ENCODE peak calls at places on chromosomes 6 and 20, in ten cellular contexts. I is stimulated activated CD8-positive, alpha-beta memory T cell treated with anti-CD3 and anti-CD28 coated beads, Interleukin-4, amount 100 ng/mL, for 24 hours; Q is EL; X is AG08396; Z is stimulated activated CD4-positive, alpha-beta T cell treated with anti-CD3 and anti-CD28 coated beads, TNF-alpha, amount 100 ng/mL, for 48 hours; F is posterior cingulate gyrus; J is naive thymus-derived CD8-positive, alpha-beta T cell; T is activated T-cell treated with anti-CD3 and anti-CD28 coated beads for 1 hour; D is stomach; V is endodermal cell. L is an unnamed sample.

GRCh38 chr6:163383912-163384311 is 30.6 kb upstream of the QKI start:
- DNase-seq in J (no peak), Z (no peak), F (no peak), Q (peak), D (no peak), I (no peak), X (peak), T (no peak), V (no peak), L (no peak)

GRCh38 chr20:44728835-44729342 is 13.7 kb downstream of the CCN5 start:
- DNase-seq in D (peak), V (peak), Z (no peak), Q (peak), F (no peak), J (no peak), T (no peak), X (peak), I (no peak), L (peak)

GRCh38 chr6:127118505-127119360 is at the start of gene RSPO3:
- DNase-seq in I (no peak), J (no peak), X (peak), F (no peak), Z (no peak), Q (peak), V (peak), D (peak), T (no peak), L (peak)

GRCh38 chr6:131736010-131736409 is 25.2 kb upstream of the CTAGE9 start:
- DNase-seq in Z (no peak), I (no peak), T (no peak), F (no peak), D (no peak), J (no peak), Q (no peak), X (no peak), V (no peak), L (no peak)

GRCh38 chr6:10210052-10210451 is 204.8 kb downstream of the TFAP2A start:
- DNase-seq in X (no peak), J (no peak), Q (peak), T (no peak), Z (no peak), F (no peak), V (no peak), D (no peak), I (no peak), L (peak)

GRCh38 chr6:88662653-88663174 is 300.7 kb downstream of the RNGTT start:
- DNase-seq in F (no peak), X (no peak), V (no peak), I (no peak), J (no peak), T (no peak), Z (no peak), D (no peak), Q (no peak), L (no peak)

GRCh38 chr20:41137412-41138216 is at the start of gene PLCG1:
- DNase-seq in Q (peak), J (peak), V (peak), F (peak), Z (peak), X (peak), T (peak), I (peak), D (peak), L (peak)

GRCh38 chr6:47698342-47698787 is at the start of gene ADGRF4:
- DNase-seq in Q (peak), Z (no peak), J (no peak), D (no peak), V (no peak), X (no peak), I (no peak), T (no peak), F (no peak), L (peak)

GRCh38 chr20:32585011-32585518 is at the start of gene NOL4L:
- DNase-seq in Z (no peak), F (peak), J (peak), D (peak), V (peak), I (peak), Q (peak), T (peak), X (peak), L (peak)

GRCh38 chr6:17035257-17035757 is 66.5 kb upstream of the STMND1 start:
- DNase-seq in V (no peak), Z (no peak), J (no peak), T (no peak), D (no peak), X (no peak), I (no peak), Q (no peak), F (no peak), L (no peak)

GRCh38 chr20:51802170-51802745 is at the start of gene SALL4:
- DNase-seq in J (no peak), V (peak), T (no peak), I (no peak), Q (no peak), X (peak), Z (no peak), F (no peak), D (peak), L (no peak)

GRCh38 chr6:20028143-20028542 is 184.1 kb downstream of the MBOAT1 start:
- DNase-seq in F (no peak), Z (no peak), T (no peak), J (no peak), D (no peak), X (no peak), V (no peak), I (no peak), Q (no peak), L (no peak)

GRCh38 chr6:71544028-71544427 is 255.4 kb downstream of the OGFRL1 start:
- DNase-seq in Q (peak), D (no peak), X (peak), V (no peak), J (no peak), F (no peak), Z (no peak), T (no peak), I (no peak), L (no peak)

L was measured in MG63.